ENCODE peak calls at places on chromosomes 12 and 14, in seven cellular contexts. T is HL-60, J is left ventricle myocardium inferior, A is stromal cell of bone marrow, W is psoas muscle, M is caudate nucleus, Q is NCI-H1092 treated with DMSO at 0.1 percent for 48 hours. D is an unnamed sample.

GRCh38 chr14:106459971-106460730 is 933.8 kb downstream of the TMEM121 start:
- DNase-seq in M (no peak), J (no peak), Q (no peak), T (no peak), A (no peak), W (no peak), D (no peak)

GRCh38 chr12:94208433-94208921 is 60.1 kb downstream of the PLXNC1 start:
- DNase-seq in T (no peak), Q (no peak), M (no peak), A (peak; percentile 38), J (no peak), W (no peak), D (no peak)

GRCh38 chr14:105894125-105894977 is 368.0 kb downstream of the TMEM121 start:
- DNase-seq in Q (no peak), A (no peak), T (no peak), M (no peak), W (peak; percentile 2), J (peak; percentile 8), D (no peak)

GRCh38 chr12:107379852-107380567 is 286.7 kb upstream of the CRY1 start:
- DNase-seq in T (no peak), W (no peak), Q (peak; percentile 31), J (no peak), M (no peak), A (no peak), D (peak; percentile 55)

GRCh38 chr14:96662116-96662901 is 134.9 kb upstream of the VRK1 start:
- DNase-seq in M (no peak), T (no peak), J (no peak), W (no peak), A (no peak), Q (no peak), D (no peak)

GRCh38 chr12:118544569-118544968 is 168.2 kb downstream of the SUDS3 start:
- DNase-seq in A (peak; percentile 53), T (no peak), Q (no peak), M (no peak), W (no peak), J (no peak), D (peak; percentile 30)

GRCh38 chr14:32078030-32078793 is 1.1 kb downstream of the ARHGAP5 start:
- DNase-seq in A (peak; percentile 21), T (no peak), Q (peak; percentile 77), W (peak; percentile 26), J (peak; percentile 33), M (peak; percentile 64), D (no peak)

GRCh38 chr12:54463484-54463883 is 9.9 kb downstream of the GTSF1 start:
- DNase-seq in Q (no peak), J (no peak), T (no peak), M (peak; percentile 4), W (no peak), A (no peak), D (no peak)